ENCODE peak calls at places on chromosomes 2 and 18, in ten cellular contexts. L, U, Z, D, O, P, M, I, Y and G are unnamed samples.
A peak's percentile ranks its signal among the peaks of the same experiment; 100 is the strongest.

GRCh38 chr2:235968616-235969324 is 199.4 kb downstream of the GBX2 start:
- DNase-seq in L (no peak), P (no peak), I (peak; percentile 41), D (peak; percentile 69), Y (no peak), O (no peak), Z (no peak), U (no peak), M (no peak), G (peak; percentile 45)

GRCh38 chr2:32553829-32554432 is 73.9 kb upstream of the TTC27 start:
- DNase-seq in D (no peak), M (peak; percentile 63), I (no peak), Z (no peak), U (peak; percentile 69), L (peak; percentile 43), O (peak; percentile 61), P (no peak), Y (peak; percentile 51), G (no peak)

GRCh38 chr2:1927896-1928568 is 183.7 kb upstream of the PXDN start:
- DNase-seq in I (no peak), Z (no peak), M (no peak), U (no peak), Y (no peak), P (no peak), L (no peak), D (no peak), O (no peak), G (peak; percentile 86)

GRCh38 chr18:75607701-75608100 is 180.2 kb upstream of the SMIM21 start:
- DNase-seq in D (no peak), U (no peak), Z (no peak), I (no peak), P (no peak), L (no peak), O (no peak), Y (no peak), M (no peak), G (no peak)

GRCh38 chr2:102668171-102668570 is 48.8 kb downstream of the SLC9A2 start:
- DNase-seq in M (no peak), I (no peak), D (no peak), Y (no peak), Z (no peak), U (no peak), P (no peak), L (no peak), O (no peak), G (no peak)

GRCh38 chr18:11176416-11176815 is 27.0 kb upstream of the PIEZO2 start:
- DNase-seq in D (no peak), L (no peak), O (peak; percentile 63), M (no peak), Y (no peak), P (no peak), U (peak; percentile 5), I (no peak), Z (no peak), G (no peak)

GRCh38 chr2:232309592-232309991 is 69.0 kb upstream of the ALPP start:
- DNase-seq in P (no peak), Z (no peak), M (no peak), Y (no peak), D (no peak), O (no peak), U (no peak), L (no peak), I (no peak), G (no peak)

GRCh38 chr2:19767876-19768275 is 133.9 kb downstream of the TTC32 start:
- DNase-seq in Y (no peak), Z (no peak), I (no peak), D (no peak), U (no peak), P (no peak), M (no peak), L (no peak), O (peak; percentile 28), G (no peak)

GRCh38 chr18:69357590-69357989 is 43.1 kb upstream of the DOK6 start:
- DNase-seq in Y (no peak), L (no peak), P (no peak), M (no peak), O (no peak), U (no peak), Z (no peak), I (no peak), D (no peak), G (no peak)

GRCh38 chr2:8412082-8412481 is 269.8 kb upstream of the ID2 start:
- DNase-seq in U (peak; percentile 88), Y (no peak), I (no peak), P (no peak), L (peak; percentile 91), D (no peak), M (no peak), O (no peak), Z (peak; percentile 86), G (no peak)

GRCh38 chr18:57585421-57585820 is 1.1 kb downstream of the FECH start:
- DNase-seq in Z (no peak), M (no peak), U (peak; percentile 18), D (no peak), Y (no peak), I (no peak), L (no peak), P (no peak), O (peak; percentile 40), G (no peak)

GRCh38 chr2:1772868-1773267 is 28.6 kb upstream of the PXDN start:
- DNase-seq in O (no peak), M (no peak), U (no peak), D (no peak), I (no peak), Y (no peak), L (no peak), P (no peak), Z (no peak), G (no peak)

GRCh38 chr18:45320724-45321123 is 294.6 kb upstream of the SLC14A2 start:
- DNase-seq in U (no peak), O (no peak), M (no peak), D (no peak), P (no peak), L (no peak), Y (peak; percentile 32), I (no peak), Z (no peak), G (no peak)
- TF ChIP-seq POLR2A in U (no peak), O (no peak), M (no peak), D (no peak), P (no peak), L (no peak), Y (no peak), I (no peak), Z (no peak), G (no peak)

GRCh38 chr18:34222396-34223163 is 2.1 kb downstream of the NOL4 start:
- DNase-seq in Y (no peak), M (peak; percentile 34), O (no peak), Z (no peak), I (peak; percentile 64), L (no peak), U (no peak), P (no peak), D (peak; percentile 70), G (peak; percentile 55)
- H3K4me3 ChIP-seq in Y (peak overlapping the region; percentile 48), M (peak overlapping the region; percentile 39), O (no peak overlapping the region), Z (no peak overlapping the region), I (peak overlapping the region; percentile 45), L (peak overlapping the region; percentile 26), U (peak overlapping the region; percentile 23), P (peak overlapping the region; percentile 71), D (peak overlapping the region; percentile 16), G (peak overlapping the region; percentile 44)

GRCh38 chr2:10989782-10990181 is 78.0 kb downstream of the KCNF1 start:
- DNase-seq in D (no peak), Y (no peak), U (no peak), P (no peak), Z (no peak), I (no peak), M (no peak), O (no peak), L (no peak), G (no peak)
- H3K27ac ChIP-seq in D (no peak overlapping the region), Y (no peak overlapping the region), U (no peak overlapping the region), P (no peak overlapping the region), Z (no peak overlapping the region), I (no peak overlapping the region), M (no peak overlapping the region), O (no peak overlapping the region), L (no peak overlapping the region), G (no peak overlapping the region)

DNA sequence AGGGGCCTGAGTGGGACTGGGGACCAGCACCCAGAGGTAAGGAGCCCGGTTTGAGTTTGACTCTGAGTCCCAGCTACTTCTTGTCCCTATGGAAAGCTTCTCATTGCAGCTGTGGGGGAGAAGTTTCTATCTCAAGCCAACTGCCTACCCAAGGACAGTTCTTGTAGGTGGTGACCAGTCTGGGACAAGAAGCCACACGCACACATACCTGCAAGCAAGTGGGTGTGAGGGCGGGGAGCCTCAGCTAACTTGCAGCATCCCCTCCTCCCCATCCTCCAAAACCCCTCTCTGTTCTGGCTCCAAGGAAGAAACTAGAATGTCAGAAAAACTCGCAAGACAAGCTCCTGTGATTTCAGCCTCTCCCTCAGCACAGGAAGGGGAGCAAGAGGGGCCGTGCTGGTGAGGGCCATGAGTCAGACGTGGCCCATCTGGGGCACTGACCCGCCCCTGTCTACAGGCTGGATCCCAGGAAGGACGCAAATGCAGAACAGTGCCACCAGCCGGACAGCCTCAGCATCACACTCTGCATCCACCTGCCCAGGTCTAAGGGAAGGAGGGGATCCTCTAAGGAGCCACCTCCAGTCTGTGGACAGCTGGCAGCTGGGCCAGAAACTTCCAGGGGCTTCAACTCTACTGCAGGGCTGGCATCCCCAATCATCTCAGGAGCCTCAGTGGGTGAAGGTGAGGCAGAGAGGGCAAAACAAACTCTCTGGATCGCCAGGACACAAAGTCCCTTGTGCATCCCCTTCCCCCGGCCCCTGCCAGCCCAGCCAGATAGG is 103.4 kb downstream of the TNS1 start:
- DNase-seq in Y (peak; percentile 70), L (peak; percentile 86), M (no peak), U (peak; percentile 77), D (no peak), Z (peak; percentile 80), I (peak; percentile 95), O (peak; percentile 91), P (peak; percentile 71), G (peak; percentile 85)
- TF ChIP-seq POLR2A in Y (no peak), L (no peak), M (no peak), U (no peak), D (no peak), Z (no peak), I (no peak), O (peak; percentile 16), P (no peak), G (no peak)

DNA sequence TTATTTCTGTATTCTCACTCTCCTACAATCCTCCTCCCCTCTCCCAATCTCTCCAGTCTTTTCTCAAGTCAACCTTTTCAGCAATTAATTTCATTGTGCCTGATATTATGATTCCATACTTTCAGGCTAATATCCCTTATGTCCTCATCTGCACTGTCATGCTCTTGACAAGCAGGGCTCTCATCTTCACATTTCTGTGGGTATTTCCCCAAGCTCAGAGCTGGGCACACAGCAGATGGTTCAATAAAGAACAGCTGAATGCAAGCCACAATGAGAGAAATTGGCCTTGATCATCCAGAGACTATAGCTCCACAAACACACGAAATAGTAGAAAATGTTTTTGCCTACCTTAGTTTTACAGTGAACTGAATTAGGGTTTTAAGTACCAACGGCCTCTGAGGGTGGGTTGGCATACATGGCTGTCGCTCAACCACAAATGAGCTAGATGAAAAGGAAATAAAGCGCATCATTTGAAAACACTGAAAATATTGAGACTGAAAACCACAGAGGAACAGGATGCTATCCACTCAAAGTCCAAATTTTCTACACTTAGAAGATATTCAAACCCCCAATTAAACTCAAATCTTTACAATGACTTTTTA is 47.5 kb upstream of the STAT1 start:
- DNase-seq in D (no peak), P (no peak), U (no peak), Y (no peak), L (no peak), I (no peak), Z (no peak), M (no peak), O (no peak), G (no peak)
- H3K4me3 ChIP-seq in D (no peak overlapping the region), P (no peak overlapping the region), U (no peak overlapping the region), Y (no peak overlapping the region), L (no peak overlapping the region), I (no peak overlapping the region), Z (no peak overlapping the region), M (no peak overlapping the region), O (no peak overlapping the region), G (no peak overlapping the region)

GRCh38 chr2:62811972-62812371 is 106.5 kb downstream of the EHBP1 start:
- DNase-seq in U (no peak), L (no peak), M (no peak), D (no peak), O (no peak), Z (no peak), Y (no peak), P (no peak), I (no peak), G (no peak)
- H3K27ac ChIP-seq in U (no peak overlapping the region), L (no peak overlapping the region), M (no peak overlapping the region), D (no peak overlapping the region), O (no peak overlapping the region), Z (no peak overlapping the region), Y (no peak overlapping the region), P (no peak overlapping the region), I (no peak overlapping the region), G (no peak overlapping the region)